ENCODE peak calls at places on chromosomes 13 and 19, in six cellular contexts. One of them, this sample, is unnamed.
A peak's percentile ranks its signal among the peaks of the same experiment; 100 is the strongest.

GRCh38 chr19:8423821-8424223 is 10.7 kb downstream of the MARCHF2 start:
- DNase-seq in Kasumi-1: peak; percentile 63
- DNase-seq in activated CD8-positive, alpha-beta memory T cell treated with anti-CD3 and anti-CD28 coated beads for 48 hours: no peak
- DNase-seq in sigmoid colon: peak; percentile 98
- DNase-seq in lung microvascular endothelial cell: peak; percentile 97
- DNase-seq in midbrain: peak; percentile 18
- DNase-seq in this sample: no peak

GRCh38 chr13:67229438-67230242 is 496 bp downstream of the PCDH9 start:
- DNase-seq in activated CD8-positive, alpha-beta memory T cell treated with anti-CD3 and anti-CD28 coated beads for 48 hours: no peak
- DNase-seq in lung microvascular endothelial cell: peak; percentile 27
- DNase-seq in Kasumi-1: no peak
- DNase-seq in sigmoid colon: no peak
- DNase-seq in midbrain: no peak
- DNase-seq in this sample: no peak

GRCh38 chr13:101618440-101619187 is 166.1 kb downstream of the ITGBL1 start:
- DNase-seq in activated CD8-positive, alpha-beta memory T cell treated with anti-CD3 and anti-CD28 coated beads for 48 hours: no peak
- DNase-seq in sigmoid colon: no peak
- DNase-seq in Kasumi-1: no peak
- DNase-seq in lung microvascular endothelial cell: no peak
- DNase-seq in midbrain: no peak
- DNase-seq in this sample: no peak

GRCh38 chr13:49936943-49937273 is 768 bp upstream of the SPRYD7 start:
- DNase-seq in midbrain: no peak
- DNase-seq in activated CD8-positive, alpha-beta memory T cell treated with anti-CD3 and anti-CD28 coated beads for 48 hours: no peak
- DNase-seq in sigmoid colon: no peak
- DNase-seq in Kasumi-1: no peak
- DNase-seq in lung microvascular endothelial cell: peak; percentile 1
- DNase-seq in this sample: no peak

GRCh38 chr19:7970716-7971448 is 27.4 kb upstream of the TIMM44 start:
- DNase-seq in Kasumi-1: peak; percentile 9
- DNase-seq in sigmoid colon: no peak
- DNase-seq in midbrain: peak; percentile 8
- DNase-seq in lung microvascular endothelial cell: peak; percentile 65
- DNase-seq in activated CD8-positive, alpha-beta memory T cell treated with anti-CD3 and anti-CD28 coated beads for 48 hours: no peak
- DNase-seq in this sample: no peak

GRCh38 chr19:5564930-5565329 is 2.8 kb downstream of the TINCR start:
- DNase-seq in midbrain: no peak
- DNase-seq in activated CD8-positive, alpha-beta memory T cell treated with anti-CD3 and anti-CD28 coated beads for 48 hours: no peak
- DNase-seq in lung microvascular endothelial cell: no peak
- DNase-seq in sigmoid colon: no peak
- DNase-seq in Kasumi-1: no peak
- DNase-seq in this sample: no peak

GRCh38 chr13:99983401-99984133 is 2.0 kb downstream of the ZIC2 start:
- DNase-seq in activated CD8-positive, alpha-beta memory T cell treated with anti-CD3 and anti-CD28 coated beads for 48 hours: no peak
- DNase-seq in lung microvascular endothelial cell: peak; percentile 17
- DNase-seq in midbrain: no peak
- DNase-seq in Kasumi-1: no peak
- DNase-seq in sigmoid colon: no peak
- DNase-seq in this sample: no peak

GRCh38 chr13:51148952-51149573 is 38.0 kb upstream of the C13orf42 start:
- DNase-seq in lung microvascular endothelial cell: peak; percentile 79
- DNase-seq in activated CD8-positive, alpha-beta memory T cell treated with anti-CD3 and anti-CD28 coated beads for 48 hours: no peak
- DNase-seq in Kasumi-1: peak; percentile 39
- DNase-seq in midbrain: peak; percentile 79
- DNase-seq in sigmoid colon: no peak
- DNase-seq in this sample: peak; percentile 57

GRCh38 chr13:110000534-110001345 is 214.4 kb upstream of the IRS2 start:
- DNase-seq in Kasumi-1: no peak
- DNase-seq in activated CD8-positive, alpha-beta memory T cell treated with anti-CD3 and anti-CD28 coated beads for 48 hours: no peak
- DNase-seq in lung microvascular endothelial cell: no peak
- DNase-seq in midbrain: no peak
- DNase-seq in sigmoid colon: no peak
- DNase-seq in this sample: no peak